ENCODE peak calls at places on chromosomes 4 and X, in eight cellular contexts. B, U, P, F, W, S, K and V are unnamed samples.

GRCh38 chr4:98474408-98474844 is 184.0 kb downstream of the TSPAN5 start:
- DNase-seq in K (no peak), P (no peak), F (no peak), W (no peak), U (no peak), S (no peak), B (peak), V (no peak)

GRCh38 chrX:9329056-9329455 is 135.8 kb upstream of the TBL1X start:
- DNase-seq in S (no peak), W (no peak), F (no peak), B (no peak), U (no peak), K (no peak), P (no peak), V (no peak)

GRCh38 chr4:96312049-96312685 is 472.3 kb downstream of the PDHA2 start:
- DNase-seq in S (no peak), W (no peak), K (no peak), P (no peak), F (no peak), B (no peak), U (no peak), V (no peak)

GRCh38 chr4:6469144-6469543 is 3.3 kb downstream of the PPP2R2C start:
- DNase-seq in W (no peak), B (no peak), K (peak), P (no peak), S (no peak), U (no peak), F (no peak), V (no peak)

GRCh38 chrX:129585691-129586090 is 45.6 kb downstream of the OCRL start:
- DNase-seq in F (no peak), S (no peak), B (no peak), U (no peak), K (no peak), P (no peak), W (no peak), V (no peak)

GRCh38 chr4:78481180-78481579 is 70.4 kb upstream of the ANXA3 start:
- DNase-seq in U (no peak), K (no peak), F (no peak), W (no peak), B (no peak), S (no peak), P (no peak), V (no peak)

GRCh38 chr4:180100433-180101344 is 2142.5 kb upstream of the TENM3 start:
- DNase-seq in F (no peak), B (no peak), P (no peak), S (no peak), U (no peak), K (no peak), W (no peak), V (no peak)

GRCh38 chr4:38188631-38189101 is 228.5 kb downstream of the PTTG2 start:
- DNase-seq in W (no peak), P (no peak), K (no peak), S (no peak), F (no peak), B (no peak), U (no peak), V (no peak)

GRCh38 chr4:25466966-25467697 is 90.1 kb downstream of the ANAPC4 start:
- DNase-seq in W (no peak), B (no peak), P (no peak), F (no peak), U (no peak), K (no peak), S (no peak), V (no peak)